ENCODE peak calls at places on chromosomes 16 and 17, in six cellular contexts. K, W, X, Z, B and Q are unnamed samples.

GRCh38 chr16:14301150-14302030 is 230.3 kb downstream of the MRTFB start:
- DNase-seq in K (peak), W (peak), X (no peak), Z (peak), B (no peak), Q (no peak)

GRCh38 chr17:55318715-55319487 is 54.1 kb downstream of the HLF start:
- DNase-seq in K (no peak), W (no peak), X (no peak), Z (no peak), B (no peak), Q (no peak)

GRCh38 chr17:83058478-83059167 is 20.8 kb upstream of the METRNL start:
- DNase-seq in K (no peak), W (peak), X (no peak), Z (no peak), B (no peak), Q (no peak)

GRCh38 chr17:3935825-3936355 is 19.6 kb upstream of the P2RX1 start:
- DNase-seq in K (no peak), W (no peak), X (no peak), Z (no peak), B (no peak), Q (peak)

GRCh38 chr16:1426734-1427451 is 4.0 kb upstream of the PERCC1 start:
- DNase-seq in K (peak), W (peak), X (no peak), Z (no peak), B (no peak), Q (no peak)

GRCh38 chr16:77899416-77899815 is 111.1 kb downstream of the VAT1L start:
- DNase-seq in K (no peak), W (no peak), X (no peak), Z (no peak), B (no peak), Q (no peak)

GRCh38 chr16:48531011-48531962 is 78.7 kb downstream of the N4BP1 start:
- DNase-seq in K (no peak), W (peak), X (no peak), Z (no peak), B (no peak), Q (no peak)

GRCh38 chr17:73283841-73284282 is 22.2 kb upstream of the CPSF4L start:
- DNase-seq in K (no peak), W (peak), X (peak), Z (no peak), B (no peak), Q (no peak)

GRCh38 chr16:66695935-66696668 is 441 bp downstream of the CMTM4 start:
- DNase-seq in K (peak), W (no peak), X (no peak), Z (no peak), B (no peak), Q (no peak)

GRCh38 chr16:85576944-85577343 is 36.2 kb upstream of the GSE1 start:
- DNase-seq in K (no peak), W (no peak), X (no peak), Z (no peak), B (no peak), Q (no peak)

GRCh38 chr16:85573696-85574641 is 39.2 kb upstream of the GSE1 start:
- DNase-seq in K (peak), W (peak), X (no peak), Z (no peak), B (no peak), Q (peak)

GRCh38 chr16:85573045-85573695 is 40.0 kb upstream of the GSE1 start:
- DNase-seq in K (peak), W (no peak), X (no peak), Z (no peak), B (no peak), Q (no peak)

GRCh38 chr16:85575910-85576309 is 37.2 kb upstream of the GSE1 start:
- DNase-seq in K (no peak), W (no peak), X (no peak), Z (no peak), B (no peak), Q (no peak)

GRCh38 chr16:85574672-85575475 is 38.2 kb upstream of the GSE1 start:
- DNase-seq in K (no peak), W (peak), X (no peak), Z (no peak), B (no peak), Q (no peak)
- H3K9ac ChIP-seq in K (peak), W (peak), X (no peak), Z (no peak), B (no peak), Q (no peak)

GRCh38 chr17:48639136-48639535 is 13.0 kb upstream of the HOXB9 start:
- DNase-seq in K (peak), W (no peak), X (no peak), Z (no peak), B (no peak), Q (no peak)

GRCh38 chr17:48634446-48635208 is 8.5 kb upstream of the HOXB9 start:
- DNase-seq in K (no peak), W (no peak), X (no peak), Z (no peak), B (no peak), Q (no peak)

GRCh38 chr17:48639982-48640857 is 14.1 kb upstream of the HOXB9 start:
- DNase-seq in K (no peak), W (no peak), X (no peak), Z (no peak), B (no peak), Q (no peak)

GRCh38 chr17:48636177-48637018 is 10.2 kb upstream of the HOXB9 start:
- DNase-seq in K (peak), W (peak), X (peak), Z (peak), B (no peak), Q (peak)

GRCh38 chr17:48637323-48638260 is 11.4 kb upstream of the HOXB9 start:
- DNase-seq in K (no peak), W (no peak), X (no peak), Z (no peak), B (no peak), Q (peak)
- TF ChIP-seq RFX5 in K (no peak), W (no peak), X (no peak), Z (no peak), B (no peak), Q (no peak)

GRCh38 chr17:75135452-75135851 is 3.9 kb upstream of the NT5C start:
- DNase-seq in K (no peak), W (no peak), X (no peak), Z (no peak), B (no peak), Q (no peak)

GRCh38 chr17:75130059-75130631 is 1.4 kb downstream of the NT5C start:
- DNase-seq in K (no peak), W (peak), X (no peak), Z (no peak), B (no peak), Q (no peak)

GRCh38 chr17:75131278-75132017 is at the start of gene NT5C:
- DNase-seq in K (peak), W (peak), X (peak), Z (peak), B (no peak), Q (peak)

GRCh38 chr17:75130632-75131277 is 787 bp downstream of the NT5C start:
- DNase-seq in K (peak), W (peak), X (no peak), Z (peak), B (no peak), Q (peak)

DNA sequence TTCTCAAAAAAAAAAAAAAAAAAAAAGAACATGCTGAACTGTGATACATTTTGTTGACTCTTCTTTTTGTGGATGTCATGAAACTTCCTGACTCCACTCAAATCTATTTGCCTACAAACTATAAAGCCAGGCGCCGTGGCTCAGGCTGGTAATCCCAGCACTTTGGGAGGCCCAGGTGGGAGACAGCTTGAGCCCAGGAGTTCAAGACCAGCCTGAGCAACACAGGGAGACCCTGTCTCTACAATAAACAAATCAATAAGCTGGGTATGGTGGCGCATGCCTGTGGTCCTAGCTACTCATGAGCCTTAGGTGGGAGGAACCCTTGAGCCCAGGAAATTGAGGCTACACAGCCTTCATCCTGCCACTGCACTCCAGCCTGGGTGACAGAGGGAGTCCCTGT is 1.5 kb upstream of the NT5C start:
- DNase-seq in K (no peak), W (no peak), X (no peak), Z (peak), B (no peak), Q (no peak)
- H3K9ac ChIP-seq in K (peak), W (no peak), X (no peak), Z (no peak), B (no peak), Q (no peak)

GRCh38 chr17:64418506-64419339 is 28.1 kb upstream of the PECAM1 start:
- DNase-seq in K (peak), W (peak), X (no peak), Z (peak), B (no peak), Q (peak)
- TF ChIP-seq RFX5 in K (no peak), W (no peak), X (no peak), Z (no peak), B (no peak), Q (no peak)

GRCh38 chr17:67990909-67991308 is 5.4 kb downstream of the C17orf58 start:
- DNase-seq in K (no peak), W (no peak), X (no peak), Z (no peak), B (no peak), Q (no peak)

GRCh38 chr17:67993998-67994361 is 2.3 kb downstream of the C17orf58 start:
- DNase-seq in K (peak), W (peak), X (no peak), Z (peak), B (no peak), Q (peak)

GRCh38 chr17:67993153-67993997 is 2.9 kb downstream of the C17orf58 start:
- DNase-seq in K (peak), W (peak), X (no peak), Z (peak), B (no peak), Q (peak)

GRCh38 chr17:67994827-67995567 is 1.3 kb downstream of the C17orf58 start:
- DNase-seq in K (no peak), W (peak), X (no peak), Z (no peak), B (no peak), Q (peak)

GRCh38 chr17:67992541-67993152 is 3.6 kb downstream of the C17orf58 start:
- DNase-seq in K (peak), W (no peak), X (no peak), Z (no peak), B (no peak), Q (no peak)
- H3K9ac ChIP-seq in K (peak), W (peak), X (peak), Z (peak), B (peak), Q (peak)